ENCODE peak calls at places on chromosomes 2 and 18, in six cellular contexts. B is OCI-M1; N is CD4-positive, alpha-beta memory T cell; I is T-helper 2 cell; F is stimulated activated CD8-positive, alpha-beta memory T cell treated with anti-CD3 and anti-CD28 coated beads, Interleukin-12 subunit alpha, Interleukin-12 subunit beta, amount 100 ng/mL, for 4 hours; J is stimulated activated CD4-positive, alpha-beta T cell treated with anti-CD3 and anti-CD28 coated beads, Interleukin-4, amount 100 ng/mL, for 48 hours. H is an unnamed sample.

GRCh38 chr18:13572721-13573120 is 153.6 kb downstream of the FAM210A start:
- DNase-seq in I (no peak), B (no peak), F (no peak), J (no peak), N (no peak), H (no peak)

GRCh38 chr2:218782529-218782845 is 540 bp downstream of the CYP27A1 start:
- DNase-seq in J (no peak), I (no peak), F (no peak), N (no peak), B (no peak), H (no peak)

GRCh38 chr18:37567994-37568359 is 2.4 kb upstream of the CELF4 start:
- DNase-seq in B (no peak), F (no peak), J (no peak), N (no peak), I (peak), H (no peak)

GRCh38 chr2:96146151-96146880 is 1.1 kb upstream of the DUSP2 start:
- DNase-seq in N (peak), J (peak), F (peak), I (peak), B (no peak), H (peak)

GRCh38 chr2:144140896-144141295 is 379.0 kb downstream of the ZEB2 start:
- DNase-seq in F (no peak), N (no peak), J (no peak), I (no peak), B (no peak), H (no peak)

GRCh38 chr2:86396304-86396785 is 44.8 kb upstream of the KDM3A start:
- DNase-seq in N (peak), F (no peak), J (no peak), I (peak), B (peak), H (peak)

GRCh38 chr18:55838841-55839240 is 250.8 kb upstream of the TCF4 start:
- DNase-seq in N (no peak), F (no peak), I (no peak), J (no peak), B (no peak), H (no peak)

GRCh38 chr2:43758738-43759137 is 15.1 kb upstream of the DYNC2LI1 start:
- DNase-seq in F (no peak), I (no peak), N (no peak), B (no peak), J (no peak), H (no peak)

GRCh38 chr2:47626664-47627063 is 156.3 kb upstream of the MSH6 start:
- DNase-seq in J (no peak), B (no peak), N (no peak), I (no peak), F (no peak), H (no peak)

GRCh38 chr18:70288851-70289328 is at the start of gene SOCS6:
- DNase-seq in B (peak), F (no peak), J (peak), I (peak), N (peak), H (peak)

GRCh38 chr2:53813151-53813550 is 26.3 kb downstream of the ERLEC1 start:
- DNase-seq in B (no peak), J (no peak), F (no peak), N (no peak), I (no peak), H (peak)

GRCh38 chr2:189613077-189613636 is 32.6 kb upstream of the SLC40A1 start:
- DNase-seq in F (no peak), N (no peak), I (no peak), B (peak), J (no peak), H (peak)

GRCh38 chr2:9639000-9639602 is 8.3 kb upstream of the YWHAQ start:
- DNase-seq in J (no peak), B (no peak), N (no peak), F (no peak), I (no peak), H (no peak)

GRCh38 chr18:78658531-78658930 is 321.1 kb upstream of the SALL3 start:
- DNase-seq in F (no peak), J (no peak), I (no peak), N (no peak), B (no peak), H (no peak)

GRCh38 chr18:6405237-6406074 is 9.3 kb downstream of the L3MBTL4 start:
- DNase-seq in F (no peak), I (no peak), N (no peak), J (no peak), B (no peak), H (no peak)

H was measured in erythroblast.